ENCODE peak calls at places on chromosomes 5 and 9, in eight cellular contexts. F is HCT116, I is GM12878, B is A549, A is OCI-LY7, O is PC-9, H is GM23338, X is Karpas-422. Z is an unnamed sample.
A peak's percentile ranks its signal among the peaks of the same experiment; 100 is the strongest.

GRCh38 chr5:158642852-158643251 is 456.9 kb downstream of the EBF1 start:
- DNase-seq in F (no peak), I (no peak), B (no peak), A (no peak), O (no peak), H (no peak), X (no peak), Z (no peak)

GRCh38 chr5:176748967-176749935 is 61.1 kb upstream of the UNC5A start:
- DNase-seq in F (no peak), I (no peak), B (no peak), A (no peak), O (no peak), H (no peak), X (no peak), Z (no peak)

GRCh38 chr9:75146229-75146628 is 57.9 kb downstream of the OSTF1 start:
- DNase-seq in F (no peak), I (no peak), B (no peak), A (no peak), O (no peak), H (no peak), X (no peak), Z (no peak)

GRCh38 chr5:127351418-127351817 is 60.8 kb downstream of the MEGF10 start:
- DNase-seq in F (no peak), I (no peak), B (no peak), A (no peak), O (peak; percentile 17), H (no peak), X (no peak), Z (no peak)

GRCh38 chr9:129220771-129221170 is 42.7 kb upstream of the IER5L start:
- DNase-seq in F (no peak), I (no peak), B (no peak), A (no peak), O (no peak), H (no peak), X (no peak), Z (no peak)

GRCh38 chr5:172453206-172453985 is 929 bp downstream of the SH3PXD2B start:
- DNase-seq in F (peak; percentile 24), I (no peak), B (peak; percentile 54), A (no peak), O (no peak), H (peak; percentile 84), X (no peak), Z (no peak)

GRCh38 chr9:128685636-128686489 is 3.2 kb upstream of the SET start:
- DNase-seq in F (no peak), I (no peak), B (no peak), A (peak; percentile 53), O (no peak), H (no peak), X (no peak), Z (no peak)

GRCh38 chr9:84761137-84761808 is 91.7 kb downstream of the NTRK2 start:
- DNase-seq in F (no peak), I (no peak), B (no peak), A (no peak), O (no peak), H (no peak), X (no peak), Z (no peak)

GRCh38 chr9:109463924-109464625 is 34.0 kb downstream of the PTPN3 start:
- DNase-seq in F (no peak), I (peak; percentile 31), B (no peak), A (no peak), O (no peak), H (no peak), X (no peak), Z (no peak)

GRCh38 chr5:133995341-133995740 is 9.4 kb downstream of the VDAC1 start:
- DNase-seq in F (no peak), I (no peak), B (no peak), A (no peak), O (no peak), H (no peak), X (peak; percentile 47), Z (no peak)

GRCh38 chr5:146560205-146560812 is 44.3 kb upstream of the GPR151 start:
- DNase-seq in F (no peak), I (no peak), B (no peak), A (no peak), O (no peak), H (peak; percentile 70), X (no peak), Z (no peak)

GRCh38 chr9:127835930-127836586 is 18.4 kb downstream of the ENG start:
- DNase-seq in F (no peak), I (no peak), B (no peak), A (no peak), O (no peak), H (no peak), X (no peak), Z (no peak)

GRCh38 chr5:107483196-107483595 is 187.5 kb downstream of the EFNA5 start:
- DNase-seq in F (no peak), I (no peak), B (no peak), A (no peak), O (no peak), H (no peak), X (no peak), Z (no peak)

GRCh38 chr5:14028188-14028587 is 83.7 kb upstream of the DNAH5 start:
- DNase-seq in F (no peak), I (no peak), B (no peak), A (no peak), O (no peak), H (no peak), X (no peak), Z (no peak)

GRCh38 chr5:176541338-176542134 is 4.3 kb upstream of the RNF44 start:
- DNase-seq in F (no peak), I (no peak), B (no peak), A (peak; percentile 85), O (no peak), H (peak; percentile 89), X (peak; percentile 73), Z (no peak)

GRCh38 chr5:1344975-1345838 is at the start of gene CLPTM1L:
- DNase-seq in F (peak; percentile 61), I (peak; percentile 50), B (peak; percentile 95), A (peak; percentile 94), O (peak; percentile 78), H (peak; percentile 92), X (peak; percentile 96), Z (no peak)

GRCh38 chr5:65927497-65928340 is 1.3 kb downstream of the ERBIN start:
- DNase-seq in F (no peak), I (no peak), B (peak; percentile 52), A (peak; percentile 68), O (peak; percentile 57), H (peak; percentile 48), X (peak; percentile 81), Z (no peak)

GRCh38 chr5:32505718-32506117 is 61.2 kb upstream of the ZFR start:
- DNase-seq in F (no peak), I (no peak), B (no peak), A (no peak), O (no peak), H (no peak), X (no peak), Z (no peak)

GRCh38 chr5:113336975-113337374 is 97.8 kb downstream of the TSSK1B start:
- DNase-seq in F (peak; percentile 70), I (no peak), B (peak; percentile 10), A (peak; percentile 23), O (peak; percentile 39), H (peak; percentile 77), X (peak; percentile 62), Z (no peak)

GRCh38 chr5:95251185-95251584 is 33.7 kb downstream of the MCTP1 start:
- DNase-seq in F (no peak), I (no peak), B (no peak), A (no peak), O (no peak), H (no peak), X (no peak), Z (no peak)

GRCh38 chr5:77970891-77971290 is 194.8 kb upstream of the TBCA start:
- DNase-seq in F (no peak), I (no peak), B (no peak), A (no peak), O (no peak), H (no peak), X (no peak), Z (no peak)

GRCh38 chr9:99356512-99356971 is 134.5 kb downstream of the SEC61B start:
- DNase-seq in F (no peak), I (no peak), B (no peak), A (no peak), O (no peak), H (no peak), X (no peak), Z (no peak)

GRCh38 chr9:6997330-6997729 is 239.6 kb downstream of the KDM4C start:
- DNase-seq in F (no peak), I (no peak), B (no peak), A (no peak), O (no peak), H (no peak), X (no peak), Z (no peak)

GRCh38 chr5:67193479-67193878 is 3.1 kb downstream of the CD180 start:
- DNase-seq in F (no peak), I (no peak), B (no peak), A (no peak), O (no peak), H (no peak), X (no peak), Z (no peak)

GRCh38 chr5:153618857-153619256 is 128.4 kb downstream of the GRIA1 start:
- DNase-seq in F (no peak), I (no peak), B (no peak), A (no peak), O (no peak), H (no peak), X (no peak), Z (peak; percentile 9)

GRCh38 chr9:76808636-76809035 is 44.4 kb downstream of the PCA3 start:
- DNase-seq in F (no peak), I (no peak), B (no peak), A (no peak), O (no peak), H (no peak), X (no peak), Z (no peak)

GRCh38 chr5:89756955-89757354 is 652.6 kb downstream of the CETN3 start:
- DNase-seq in F (no peak), I (no peak), B (no peak), A (no peak), O (no peak), H (no peak), X (no peak), Z (no peak)

GRCh38 chr5:16712600-16712999 is 95.8 kb upstream of the RETREG1 start:
- DNase-seq in F (no peak), I (no peak), B (no peak), A (no peak), O (no peak), H (no peak), X (no peak), Z (no peak)
- H3K27ac ChIP-seq in F (no peak overlapping the region), I (no peak overlapping the region), B (no peak overlapping the region), A (no peak overlapping the region), O (no peak overlapping the region), H (no peak overlapping the region), X (no peak overlapping the region), Z (no peak overlapping the region)

GRCh38 chr9:101166717-101167116 is 138.2 kb downstream of the PLPPR1 start:
- DNase-seq in F (no peak), I (no peak), B (no peak), A (no peak), O (no peak), H (no peak), X (no peak), Z (no peak)
- H3K4me2 ChIP-seq in F (no peak overlapping the region), I (no peak overlapping the region), B (no peak overlapping the region), A (no peak overlapping the region), O (no peak overlapping the region), H (no peak overlapping the region), X (no peak overlapping the region), Z (no peak overlapping the region)

GRCh38 chr5:96901384-96901783 is 25.1 kb downstream of the ERAP2 start:
- DNase-seq in F (no peak), I (no peak), B (no peak), A (no peak), O (no peak), H (peak; percentile 50), X (no peak), Z (no peak)
- H3K27ac ChIP-seq in F (no peak overlapping the region), I (peak overlapping the region; percentile 1), B (no peak overlapping the region), A (no peak overlapping the region), O (no peak overlapping the region), H (no peak overlapping the region), X (no peak overlapping the region), Z (no peak overlapping the region)

GRCh38 chr5:31193026-31193425 is 460 bp upstream of the CDH6 start:
- DNase-seq in F (no peak), I (no peak), B (no peak), A (no peak), O (no peak), H (peak; percentile 7), X (no peak), Z (no peak)
- H3K4me2 ChIP-seq in F (no peak overlapping the region), I (no peak overlapping the region), B (no peak overlapping the region), A (no peak overlapping the region), O (no peak overlapping the region), H (peak overlapping the region; percentile 99), X (no peak overlapping the region), Z (no peak overlapping the region)

Z was measured in keratinocyte.